ENCODE peak calls at places on chromosomes 13 and 19, in five cellular contexts. M is fibroblast of mammary gland, Q is psoas muscle, U is HT-29, G is tibial nerve. E is an unnamed sample.
A peak's percentile ranks its signal among the peaks of the same experiment; 100 is the strongest.

GRCh38 chr19:1904385-1905070 is 671 bp upstream of the ADAT3 start:
- DNase-seq in Q (peak; percentile 40), M (no peak), U (peak; percentile 59), G (no peak), E (no peak)

GRCh38 chr13:85313761-85314503 is 485.3 kb downstream of the SLITRK6 start:
- DNase-seq in U (peak; percentile 83), M (peak; percentile 11), G (no peak), Q (no peak), E (no peak)

GRCh38 chr19:9586764-9587163 is 2.5 kb upstream of the ZNF121 start:
- DNase-seq in U (peak; percentile 84), Q (no peak), M (peak; percentile 74), G (peak; percentile 66), E (peak; percentile 14)

GRCh38 chr19:21900401-21900800 is 64.4 kb upstream of the ZNF43 start:
- DNase-seq in M (no peak), G (no peak), U (no peak), Q (no peak), E (no peak)

GRCh38 chr13:42056146-42056545 is 7.7 kb downstream of the DGKH start:
- DNase-seq in Q (no peak), G (no peak), U (no peak), M (no peak), E (no peak)

GRCh38 chr19:57830071-57830602 is at the start of gene ZNF587B:
- DNase-seq in U (peak; percentile 80), G (peak; percentile 35), Q (peak; percentile 84), M (peak; percentile 57), E (peak; percentile 72)

GRCh38 chr19:43774103-43774939 is 6.5 kb downstream of the KCNN4 start:
- DNase-seq in Q (peak; percentile 79), U (no peak), M (peak; percentile 56), G (peak; percentile 27), E (peak; percentile 38)

GRCh38 chr13:25267715-25268114 is 19.6 kb downstream of the MTMR6 start:
- DNase-seq in U (peak; percentile 35), Q (no peak), G (no peak), M (peak; percentile 34), E (no peak)

GRCh38 chr13:46126552-46127171 is 21.8 kb upstream of the CPB2 start:
- DNase-seq in M (peak; percentile 74), Q (peak; percentile 63), U (peak; percentile 95), G (peak; percentile 62), E (no peak)

GRCh38 chr19:19098703-19099632 is 35.2 kb downstream of the SLC25A42 start:
- DNase-seq in M (no peak), G (no peak), U (no peak), Q (no peak), E (no peak)

GRCh38 chr13:51717786-51718398 is 86.1 kb downstream of the DHRS12 start:
- DNase-seq in G (no peak), Q (no peak), M (peak; percentile 55), U (no peak), E (no peak)

GRCh38 chr19:49567722-49568454 is 12.5 kb downstream of the NOSIP start:
- DNase-seq in Q (no peak), M (peak; percentile 58), U (no peak), G (no peak), E (no peak)

GRCh38 chr13:69970521-69970920 is 137.1 kb upstream of the ATXN8OS start:
- DNase-seq in Q (no peak), U (peak; percentile 32), M (no peak), G (no peak), E (no peak)

GRCh38 chr19:29576043-29576442 is 30.0 kb upstream of the POP4 start:
- DNase-seq in Q (no peak), U (no peak), G (no peak), M (peak; percentile 42), E (no peak)

GRCh38 chr13:112740502-112741131 is 50.8 kb downstream of the ATP11A start:
- DNase-seq in Q (peak; percentile 89), M (peak; percentile 80), G (peak; percentile 86), U (no peak), E (peak; percentile 89)

GRCh38 chr13:46544811-46545210 is 8.2 kb upstream of the LRCH1 start:
- DNase-seq in M (no peak), G (no peak), U (no peak), Q (no peak), E (no peak)

GRCh38 chr13:35990196-35990595 is 141.0 kb downstream of the DCLK1 start:
- DNase-seq in Q (no peak), G (no peak), M (no peak), U (peak; percentile 18), E (no peak)

GRCh38 chr13:94228781-94229180 is 250.7 kb downstream of the DCT start:
- DNase-seq in U (no peak), M (peak; percentile 18), Q (no peak), G (no peak), E (no peak)

GRCh38 chr19:38727868-38728660 is 16.2 kb downstream of the CAPN12 start:
- DNase-seq in Q (no peak), U (no peak), G (no peak), M (no peak), E (no peak)

GRCh38 chr13:73040479-73040878 is 18.3 kb upstream of the KLF5 start:
- DNase-seq in M (no peak), Q (no peak), U (no peak), G (no peak), E (no peak)

GRCh38 chr13:45292176-45292575 is 48.8 kb downstream of the TPT1 start:
- DNase-seq in Q (no peak), G (no peak), M (no peak), U (peak; percentile 64), E (no peak)

GRCh38 chr19:57587529-57587928 is 3.6 kb downstream of the ZIK1 start:
- DNase-seq in M (peak; percentile 75), Q (no peak), U (no peak), G (no peak), E (no peak)

GRCh38 chr19:17309962-17310461 is 649 bp downstream of the DDA1 start:
- DNase-seq in M (no peak), Q (no peak), U (no peak), G (no peak), E (no peak)

GRCh38 chr19:55208880-55209429 is 346 bp downstream of the PTPRH start:
- DNase-seq in Q (no peak), G (no peak), M (no peak), U (no peak), E (no peak)

GRCh38 chr13:54415753-54416366 is 1387.2 kb downstream of the OLFM4 start:
- DNase-seq in M (no peak), G (no peak), Q (no peak), U (no peak), E (no peak)

GRCh38 chr13:49997935-49998334 is 1.1 kb downstream of the TRIM13 start:
- DNase-seq in U (no peak), Q (no peak), G (no peak), M (peak; percentile 9), E (no peak)

GRCh38 chr13:110103479-110103878 is 203.5 kb downstream of the COL4A1 start:
- DNase-seq in M (peak; percentile 61), G (no peak), Q (no peak), U (no peak), E (no peak)

GRCh38 chr19:52492201-52492960 is 35.1 kb upstream of the ZNF808 start:
- DNase-seq in M (no peak), U (no peak), Q (no peak), G (no peak), E (no peak)

GRCh38 chr13:50598338-50598737 is 245.2 kb downstream of the DLEU7 start:
- DNase-seq in G (no peak), M (no peak), Q (no peak), U (no peak), E (no peak)

GRCh38 chr19:41039806-41040205 is 48.4 kb upstream of the CYP2A13 start:
- DNase-seq in G (no peak), U (no peak), Q (no peak), M (no peak), E (no peak)

GRCh38 chr19:49844138-49844740 is 6.7 kb upstream of the PTOV1 start:
- DNase-seq in U (no peak), M (no peak), Q (peak; percentile 75), G (no peak), E (peak; percentile 65)

E was measured in gastrocnemius medialis.